ENCODE peak calls at places on chromosome 20, in seven cellular contexts. K, J, G, P, H, D and S are unnamed samples.

GRCh38 chr20:2295886-2296544 is at the start of gene TGM3:
- DNase-seq in J (no peak), K (no peak), D (no peak), G (no peak), H (no peak), P (no peak), S (no peak)

GRCh38 chr20:52190437-52191131 is 995 bp downstream of the ZFP64 start:
- DNase-seq in H (no peak), G (peak; percentile 81), K (peak; percentile 68), D (peak; percentile 82), J (peak; percentile 35), P (no peak), S (peak; percentile 74)

GRCh38 chr20:38894091-38894847 is 31.9 kb upstream of the FAM83D start:
- DNase-seq in G (no peak), H (no peak), K (no peak), J (no peak), D (no peak), P (no peak), S (no peak)

GRCh38 chr20:57713951-57714350 is 4.1 kb upstream of the PMEPA1 start:
- DNase-seq in D (no peak), P (no peak), J (no peak), H (no peak), G (no peak), K (no peak), S (no peak)

GRCh38 chr20:23114018-23114417 is 27.9 kb upstream of the CD93 start:
- DNase-seq in P (no peak), K (no peak), H (no peak), J (no peak), D (no peak), G (no peak), S (no peak)

GRCh38 chr20:19081937-19082336 is 130.5 kb upstream of the SLC24A3 start:
- DNase-seq in K (no peak), H (no peak), P (no peak), J (no peak), D (no peak), G (no peak), S (no peak)

GRCh38 chr20:39004508-39004907 is 42.4 kb downstream of the DHX35 start:
- DNase-seq in G (peak; percentile 16), H (no peak), P (no peak), J (peak; percentile 26), D (peak; percentile 79), K (peak; percentile 74), S (no peak)

GRCh38 chr20:53829706-53830521 is 236.3 kb upstream of the ZNF217 start:
- DNase-seq in H (no peak), J (no peak), G (peak; percentile 74), D (no peak), K (peak; percentile 36), P (no peak), S (no peak)

GRCh38 chr20:50636601-50637539 is 54.5 kb downstream of the RIPOR3 start:
- DNase-seq in K (no peak), P (no peak), G (no peak), D (no peak), J (no peak), H (no peak), S (no peak)

GRCh38 chr20:22408521-22409402 is 175.6 kb downstream of the FOXA2 start:
- DNase-seq in D (no peak), H (peak; percentile 33), J (no peak), G (peak; percentile 21), K (no peak), P (no peak), S (no peak)

GRCh38 chr20:57398231-57398821 is 7.1 kb downstream of the RBM38 start:
- DNase-seq in P (no peak), K (peak; percentile 88), H (no peak), G (no peak), D (peak; percentile 75), J (peak; percentile 94), S (no peak)

GRCh38 chr20:38082894-38083293 is 49.3 kb downstream of the RPRD1B start:
- DNase-seq in D (no peak), P (no peak), K (no peak), G (no peak), J (no peak), H (no peak), S (no peak)

GRCh38 chr20:52193886-52194545 is 2.4 kb upstream of the ZFP64 start:
- DNase-seq in H (no peak), J (no peak), K (peak; percentile 56), D (peak; percentile 69), P (no peak), G (no peak), S (peak; percentile 22)

GRCh38 chr20:58839474-58839874 is 11.2 kb downstream of the GNAS-AS1 start:
- DNase-seq in K (no peak), G (peak; percentile 71), D (no peak), H (no peak), P (no peak), J (peak; percentile 27), S (peak; percentile 86)

GRCh38 chr20:33811763-33812672 is 870 bp downstream of the CHMP4B start:
- DNase-seq in P (peak; percentile 59), H (peak; percentile 32), K (peak; percentile 67), G (peak; percentile 66), D (no peak), J (peak; percentile 40), S (no peak)

GRCh38 chr20:37990571-37991151 is 42.6 kb downstream of the TTI1 start:
- DNase-seq in K (peak; percentile 76), G (peak; percentile 98), J (peak; percentile 50), P (no peak), D (peak; percentile 33), H (peak; percentile 15), S (no peak)

GRCh38 chr20:11296951-11297350 is 620.7 kb upstream of the BTBD3 start:
- DNase-seq in D (no peak), P (no peak), H (no peak), J (no peak), K (no peak), G (no peak), S (no peak)

GRCh38 chr20:23254034-23254433 is 96.6 kb upstream of the NXT1 start:
- DNase-seq in P (no peak), H (no peak), K (no peak), G (no peak), J (no peak), D (no peak), S (no peak)

GRCh38 chr20:57849868-57850215 is 140.0 kb upstream of the PMEPA1 start:
- DNase-seq in P (peak; percentile 10), D (no peak), K (no peak), H (no peak), G (no peak), J (no peak), S (no peak)

GRCh38 chr20:8271727-8272126 is 139.7 kb downstream of the PLCB1 start:
- DNase-seq in P (no peak), D (no peak), J (no peak), H (no peak), G (no peak), K (no peak), S (no peak)

GRCh38 chr20:63555661-63556381 is 1.9 kb downstream of the FNDC11 start:
- DNase-seq in J (no peak), K (no peak), P (no peak), H (no peak), D (no peak), G (no peak), S (no peak)

GRCh38 chr20:49579195-49579594 is 11.3 kb upstream of the PTGIS start:
- DNase-seq in H (no peak), K (no peak), P (no peak), G (no peak), J (no peak), D (no peak), S (no peak)

GRCh38 chr20:49581482-49581881 is 13.5 kb upstream of the PTGIS start:
- DNase-seq in H (no peak), J (no peak), D (no peak), K (no peak), G (no peak), P (no peak), S (no peak)

GRCh38 chr20:49578436-49578835 is 10.5 kb upstream of the PTGIS start:
- DNase-seq in H (no peak), J (no peak), P (no peak), D (no peak), G (no peak), K (no peak), S (no peak)

GRCh38 chr20:49580818-49581174 is 12.9 kb upstream of the PTGIS start:
- DNase-seq in H (no peak), J (no peak), K (no peak), P (no peak), D (no peak), G (peak; percentile 21), S (no peak)

GRCh38 chr20:49579874-49580817 is 12.2 kb upstream of the PTGIS start:
- DNase-seq in H (no peak), J (no peak), G (peak; percentile 49), K (no peak), P (no peak), D (no peak), S (no peak)
- H3K4me1 ChIP-seq in H (no peaks in the 10 kb centered on the region), J (no peaks in the 10 kb centered on the region), G (peaks cover 31% of the 10 kb centered on the region), K (peaks cover 19% of the 10 kb centered on the region), P (no peaks in the 10 kb centered on the region), D (no peaks in the 10 kb centered on the region), S (peaks cover 41% of the 10 kb centered on the region)

GRCh38 chr20:46402236-46402886 is 4.1 kb downstream of the ELMO2 start:
- DNase-seq in H (no peak), D (no peak), K (no peak), P (no peak), G (no peak), J (no peak), S (no peak)
- H3K4me1 ChIP-seq in H (peaks cover 28% of the 10 kb centered on the region), D (peaks cover 28% of the 10 kb centered on the region), K (peaks cover 63% of the 10 kb centered on the region), P (peaks cover 15% of the 10 kb centered on the region), G (peaks cover 47% of the 10 kb centered on the region), J (peaks cover 71% of the 10 kb centered on the region), S (peaks cover 11% of the 10 kb centered on the region)

GRCh38 chr20:3889489-3890409 is 562 bp downstream of the PANK2 start:
- DNase-seq in P (no peak), G (peak; percentile 27), J (peak; percentile 40), H (no peak), K (peak; percentile 50), D (peak; percentile 63), S (peak; percentile 49)

GRCh38 chr20:3888622-3889488 is at the start of gene PANK2:
- DNase-seq in K (peak; percentile 99), J (peak; percentile 98), P (peak; percentile 99), H (peak; percentile 78), G (peak; percentile 100), D (peak; percentile 100), S (peak; percentile 100)

GRCh38 chr20:3890999-3891929 is 2.1 kb downstream of the PANK2 start:
- DNase-seq in D (no peak), J (no peak), H (no peak), K (no peak), G (peak; percentile 67), P (no peak), S (no peak)

GRCh38 chr20:3887870-3888614 is 1.1 kb upstream of the PANK2 start:
- DNase-seq in G (peak; percentile 42), J (no peak), H (no peak), D (peak; percentile 50), P (no peak), K (peak; percentile 25), S (no peak)

DNA sequence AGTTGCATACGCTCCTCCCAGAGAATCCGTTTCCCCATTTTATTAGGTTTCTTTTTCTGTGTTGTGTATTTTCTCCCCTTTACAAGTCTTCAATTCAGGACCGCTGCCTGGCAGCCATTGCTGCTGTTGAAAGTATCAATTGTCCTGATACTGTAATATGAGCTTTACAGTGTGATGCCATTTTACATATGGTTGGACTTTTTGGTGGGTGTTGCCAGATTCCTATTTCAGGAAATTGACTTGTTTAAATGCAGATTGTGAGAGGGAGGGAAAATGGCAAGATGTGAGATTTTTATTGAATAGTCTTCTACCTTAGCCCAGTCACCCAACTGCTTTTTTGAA is 1.2 kb downstream of the PANK2 start:
- DNase-seq in P (no peak), H (no peak), G (peak; percentile 51), K (no peak), D (no peak), J (no peak), S (no peak)
- H3K4me1 ChIP-seq in P (no peaks in the 10 kb centered on the region), H (peaks cover 41% of the 10 kb centered on the region), G (peaks cover 39% of the 10 kb centered on the region), K (peaks cover 48% of the 10 kb centered on the region), D (peaks cover 11% of the 10 kb centered on the region), J (peaks cover 42% of the 10 kb centered on the region), S (peaks cover 21% of the 10 kb centered on the region)

GRCh38 chr20:17961600-17961965 is 7.0 kb downstream of the SNX5 start:
- DNase-seq in J (no peak), H (no peak), G (no peak), P (no peak), D (no peak), K (no peak), S (no peak)
- H3K4me1 ChIP-seq in J (peaks cover 48% of the 10 kb centered on the region), H (peaks cover 41% of the 10 kb centered on the region), G (peaks cover 57% of the 10 kb centered on the region), P (no peaks in the 10 kb centered on the region), D (peaks cover 25% of the 10 kb centered on the region), K (peaks cover 87% of the 10 kb centered on the region), S (peaks cover 86% of the 10 kb centered on the region)